ENCODE peak calls at places on chromosome 20, in five cellular contexts. J, U, O, D and F are unnamed samples.

GRCh38 chr20:4951299-4951698 is 50.0 kb downstream of the SLC23A2 start:
- DNase-seq in O (no peak), D (no peak), U (no peak), J (no peak), F (peak)

GRCh38 chr20:57760698-57761412 is 51.0 kb upstream of the PMEPA1 start:
- DNase-seq in J (no peak), O (no peak), D (no peak), U (no peak), F (no peak)

GRCh38 chr20:54133434-54134427 is 40.1 kb downstream of the CYP24A1 start:
- DNase-seq in J (no peak), D (no peak), U (no peak), O (no peak), F (peak)

GRCh38 chr20:63322146-63322922 is 29.3 kb downstream of the COL20A1 start:
- DNase-seq in U (no peak), J (no peak), O (no peak), D (no peak), F (no peak)

GRCh38 chr20:57587278-57587988 is 26.5 kb downstream of the PCK1 start:
- DNase-seq in U (no peak), J (no peak), D (no peak), O (no peak), F (no peak)

GRCh38 chr20:51327251-51327841 is 215.2 kb downstream of the NFATC2 start:
- DNase-seq in D (no peak), U (no peak), J (no peak), O (no peak), F (peak)

GRCh38 chr20:45969712-45970634 is 2.0 kb downstream of the ZNF335 start:
- DNase-seq in O (peak), J (peak), U (no peak), D (no peak), F (peak)

GRCh38 chr20:33490023-33490933 is at the start of gene CBFA2T2:
- DNase-seq in J (no peak), U (no peak), O (no peak), D (no peak), F (no peak)

GRCh38 chr20:62668441-62669027 is 26.2 kb downstream of the SLCO4A1 start:
- DNase-seq in D (peak), U (peak), O (peak), J (peak), F (peak)

GRCh38 chr20:45998761-45999160 is 9.9 kb upstream of the MMP9 start:
- DNase-seq in D (no peak), U (no peak), J (no peak), O (no peak), F (no peak)

GRCh38 chr20:47927944-47928343 is 142.7 kb upstream of the SULF2 start:
- DNase-seq in O (no peak), J (no peak), D (no peak), U (no peak), F (peak)

GRCh38 chr20:56519551-56519950 is 5.0 kb upstream of the FAM209A start:
- DNase-seq in U (no peak), D (no peak), J (no peak), O (no peak), F (no peak)

GRCh38 chr20:5715068-5715841 is 34.9 kb upstream of the SHLD1 start:
- DNase-seq in O (no peak), U (no peak), J (no peak), D (no peak), F (no peak)

GRCh38 chr20:60252866-60253265 is 294.6 kb downstream of the CDH26 start:
- DNase-seq in J (no peak), U (no peak), D (no peak), O (no peak), F (no peak)

GRCh38 chr20:3995067-3995748 is 20.1 kb downstream of the RNF24 start:
- DNase-seq in J (no peak), D (no peak), U (no peak), O (peak), F (peak)

GRCh38 chr20:5361176-5361575 is 44.4 kb upstream of the PROKR2 start:
- DNase-seq in O (no peak), D (no peak), J (no peak), U (no peak), F (no peak)

GRCh38 chr20:51510961-51511360 is 31.6 kb downstream of the NFATC2 start:
- DNase-seq in J (no peak), D (no peak), U (no peak), O (no peak), F (peak)

GRCh38 chr20:62923669-62924566 is 2.4 kb downstream of the DIDO1 start:
- DNase-seq in O (no peak), D (no peak), J (no peak), U (no peak), F (no peak)

GRCh38 chr20:44746367-44747165 is 901 bp downstream of the KCNK15 start:
- DNase-seq in D (peak), J (no peak), U (no peak), O (peak), F (no peak)

GRCh38 chr20:37517371-37517748 is 3.7 kb upstream of the NNAT start:
- DNase-seq in J (no peak), U (no peak), D (no peak), O (no peak), F (peak)

GRCh38 chr20:47380481-47380880 is 24.0 kb upstream of the ZMYND8 start:
- DNase-seq in O (no peak), D (no peak), U (no peak), J (no peak), F (no peak)

GRCh38 chr20:48769111-48769879 is 58.5 kb downstream of the PREX1 start:
- DNase-seq in J (peak), O (peak), D (no peak), U (no peak), F (no peak)

GRCh38 chr20:61478094-61478493 is 226.0 kb downstream of the CDH4 start:
- DNase-seq in D (no peak), U (no peak), J (no peak), O (no peak), F (no peak)

GRCh38 chr20:4299773-4300172 is 284.4 kb upstream of the RNF24 start:
- DNase-seq in D (no peak), J (no peak), U (no peak), O (no peak), F (peak)

GRCh38 chr20:36183155-36183944 is 28.8 kb downstream of the EPB41L1 start:
- DNase-seq in D (no peak), O (no peak), J (no peak), U (no peak), F (no peak)

GRCh38 chr20:478949-479429 is 16.7 kb upstream of the TBC1D20 start:
- DNase-seq in O (peak), D (no peak), J (peak), U (no peak), F (peak)

GRCh38 chr20:38779247-38780097 is 26.0 kb upstream of the PPP1R16B start:
- DNase-seq in D (no peak), J (no peak), O (peak), U (no peak), F (no peak)

GRCh38 chr20:10856237-10856636 is 182.4 kb upstream of the JAG1 start:
- DNase-seq in U (no peak), O (no peak), J (no peak), D (no peak), F (peak)

GRCh38 chr20:14963262-14963663 is 625.9 kb upstream of the FLRT3 start:
- DNase-seq in J (no peak), U (no peak), D (no peak), O (no peak), F (peak)

GRCh38 chr20:22420116-22420598 is 164.2 kb downstream of the FOXA2 start:
- DNase-seq in U (no peak), O (no peak), D (no peak), J (no peak), F (no peak)

GRCh38 chr20:32509639-32510066 is 75.5 kb downstream of the NOL4L start:
- DNase-seq in J (no peak), D (no peak), O (no peak), U (no peak), F (peak)

GRCh38 chr20:36631651-36632050 is 14.3 kb downstream of the SLA2 start:
- DNase-seq in U (no peak), D (no peak), J (no peak), O (no peak), F (peak)

GRCh38 chr20:32534661-32535240 is 50.4 kb downstream of the NOL4L start:
- DNase-seq in D (no peak), U (no peak), O (peak), J (no peak), F (no peak)